ENCODE peak calls at places on chromosomes 11 and 22, in five cellular contexts. C is heart right ventricle; Q is activated naive CD8-positive, alpha-beta T cell treated with anti-CD3 and anti-CD28 coated beads, Interleukin-2, amount 50 U/mL, for 16 hours; T is stimulated activated CD8-positive, alpha-beta memory T cell treated with anti-CD3 and anti-CD28 coated beads, Interleukin-15, amount 100 ng/mL, for 1 hour; K is DMS153. I is an unnamed sample.

GRCh38 chr11:42237701-42238235 is 778.3 kb upstream of the LRRC4C start:
- DNase-seq in C (no peak), Q (no peak), T (no peak), K (no peak), I (no peak)

GRCh38 chr22:36913431-36914382 is at the start of gene CSF2RB:
- DNase-seq in C (peak; percentile 36), Q (no peak), T (no peak), K (no peak), I (no peak)

GRCh38 chr11:10943968-10944367 is 86.1 kb upstream of the ZBED5 start:
- DNase-seq in C (no peak), Q (no peak), T (no peak), K (no peak), I (no peak)

GRCh38 chr22:17884951-17885350 is 110.7 kb upstream of the BID start:
- DNase-seq in C (no peak), Q (no peak), T (no peak), K (no peak), I (no peak)

GRCh38 chr11:27616711-27617110 is 83.5 kb downstream of the BDNF start:
- DNase-seq in C (no peak), Q (no peak), T (no peak), K (no peak), I (no peak)

GRCh38 chr11:34798985-34799384 is 117.2 kb downstream of the APIP start:
- DNase-seq in C (no peak), Q (no peak), T (no peak), K (peak; percentile 17), I (no peak)

GRCh38 chr11:30128269-30128932 is 102.4 kb upstream of the FSHB start:
- DNase-seq in C (peak; percentile 5), Q (no peak), T (no peak), K (no peak), I (peak; percentile 49)

GRCh38 chr22:19851291-19852176 is 3.1 kb downstream of the GNB1L start:
- DNase-seq in C (no peak), Q (no peak), T (no peak), K (no peak), I (no peak)

GRCh38 chr11:95944623-95945022 is 20.7 kb upstream of the MTMR2 start:
- DNase-seq in C (no peak), Q (no peak), T (no peak), K (no peak), I (no peak)

GRCh38 chr11:57762235-57762866 is 749 bp downstream of the CTNND1 start:
- DNase-seq in C (no peak), Q (no peak), T (no peak), K (no peak), I (peak; percentile 34)

GRCh38 chr11:82680252-82680651 is 53.4 kb downstream of the FAM181B start:
- DNase-seq in C (no peak), Q (no peak), T (no peak), K (no peak), I (no peak)

GRCh38 chr11:111986589-111986988 is 38.6 kb upstream of the DLAT start:
- DNase-seq in C (no peak), Q (no peak), T (no peak), K (no peak), I (no peak)

GRCh38 chr11:78351193-78351592 is 66.4 kb downstream of the GAB2 start:
- DNase-seq in C (no peak), Q (no peak), T (no peak), K (peak; percentile 52), I (no peak)

GRCh38 chr11:44529895-44530412 is 35.5 kb upstream of the CD82 start:
- DNase-seq in C (no peak), Q (no peak), T (no peak), K (no peak), I (no peak)

GRCh38 chr11:11157201-11157600 is 195.8 kb downstream of the CSNK2A3 start:
- DNase-seq in C (peak; percentile 22), Q (no peak), T (peak; percentile 30), K (peak; percentile 8), I (peak; percentile 48)

GRCh38 chr11:100791103-100791502 is 104.0 kb downstream of the ARHGAP42 start:
- DNase-seq in C (no peak), Q (no peak), T (no peak), K (no peak), I (no peak)

GRCh38 chr11:14583252-14584105 is 60.1 kb upstream of the PDE3B start:
- DNase-seq in C (peak; percentile 34), Q (no peak), T (no peak), K (no peak), I (no peak)

GRCh38 chr11:11534981-11535380 is 86.8 kb downstream of the GALNT18 start:
- DNase-seq in C (no peak), Q (no peak), T (no peak), K (peak; percentile 24), I (no peak)

GRCh38 chr22:44894321-44894720 is 115.5 kb downstream of the PHF21B start:
- DNase-seq in C (no peak), Q (no peak), T (no peak), K (no peak), I (no peak)

GRCh38 chr11:105392546-105392945 is 217.3 kb upstream of the GRIA4 start:
- DNase-seq in C (no peak), Q (no peak), T (no peak), K (no peak), I (peak; percentile 10)

I was measured in ELR.